ENCODE peak calls at places on chromosome X, in eight cellular contexts. One of them, this sample, is unnamed.

GRCh38 chrX:148808825-148809224 is 308.4 kb downstream of the AFF2 start:
- DNase-seq in suprapubic skin: no peak
- DNase-seq in stomach: no peak
- DNase-seq in transverse colon: no peak
- DNase-seq in breast epithelium: no peak
- DNase-seq in endothelial cell of umbilical vein: no peak
- DNase-seq in GM23338: peak; percentile 15
- DNase-seq in GM12878: no peak
- DNase-seq in this sample: no peak

GRCh38 chrX:13511557-13512330 is 57.7 kb upstream of the EGFL6 start:
- DNase-seq in suprapubic skin: no peak
- DNase-seq in stomach: no peak
- DNase-seq in transverse colon: no peak
- DNase-seq in breast epithelium: no peak
- DNase-seq in endothelial cell of umbilical vein: no peak
- DNase-seq in GM23338: no peak
- DNase-seq in GM12878: no peak
- DNase-seq in this sample: no peak

GRCh38 chrX:149720021-149720689 is 8.3 kb downstream of the MAGEA11 start:
- DNase-seq in suprapubic skin: no peak
- DNase-seq in stomach: no peak
- DNase-seq in transverse colon: peak; percentile 6
- DNase-seq in breast epithelium: no peak
- DNase-seq in endothelial cell of umbilical vein: no peak
- DNase-seq in GM23338: no peak
- DNase-seq in GM12878: no peak
- DNase-seq in this sample: no peak

GRCh38 chrX:110051559-110051958 is 48.6 kb downstream of the TMEM164 start:
- DNase-seq in suprapubic skin: no peak
- DNase-seq in stomach: no peak
- DNase-seq in transverse colon: no peak
- DNase-seq in breast epithelium: no peak
- DNase-seq in endothelial cell of umbilical vein: peak; percentile 6
- DNase-seq in GM23338: no peak
- DNase-seq in GM12878: no peak
- DNase-seq in this sample: no peak

GRCh38 chrX:70009970-70010369 is 39.8 kb downstream of the AWAT2 start:
- DNase-seq in suprapubic skin: no peak
- DNase-seq in stomach: no peak
- DNase-seq in transverse colon: no peak
- DNase-seq in breast epithelium: no peak
- DNase-seq in endothelial cell of umbilical vein: no peak
- DNase-seq in GM23338: no peak
- DNase-seq in GM12878: no peak
- DNase-seq in this sample: no peak

GRCh38 chrX:9745417-9746115 is 20.1 kb downstream of the GPR143 start:
- DNase-seq in suprapubic skin: no peak
- DNase-seq in stomach: no peak
- DNase-seq in transverse colon: no peak
- DNase-seq in breast epithelium: no peak
- DNase-seq in endothelial cell of umbilical vein: peak; percentile 95
- DNase-seq in GM23338: no peak
- DNase-seq in GM12878: no peak
- DNase-seq in this sample: no peak

GRCh38 chrX:42770566-42770965 is 7.4 kb downstream of the PPP1R2C start:
- DNase-seq in suprapubic skin: no peak
- DNase-seq in stomach: no peak
- DNase-seq in transverse colon: no peak
- DNase-seq in breast epithelium: no peak
- DNase-seq in endothelial cell of umbilical vein: no peak
- DNase-seq in GM23338: no peak
- DNase-seq in GM12878: no peak
- DNase-seq in this sample: no peak

GRCh38 chrX:41449615-41450014 is 2.5 kb downstream of the NYX start:
- DNase-seq in suprapubic skin: no peak
- DNase-seq in stomach: no peak
- DNase-seq in transverse colon: no peak
- DNase-seq in breast epithelium: no peak
- DNase-seq in endothelial cell of umbilical vein: peak; percentile 6
- DNase-seq in GM23338: no peak
- DNase-seq in GM12878: no peak
- DNase-seq in this sample: no peak

GRCh38 chrX:81338924-81339323 is 137.0 kb downstream of the SH3BGRL start:
- DNase-seq in suprapubic skin: no peak
- DNase-seq in stomach: no peak
- DNase-seq in transverse colon: no peak
- DNase-seq in breast epithelium: no peak
- DNase-seq in endothelial cell of umbilical vein: no peak
- DNase-seq in GM23338: no peak
- DNase-seq in GM12878: no peak
- DNase-seq in this sample: no peak

GRCh38 chrX:132207996-132208395 is 11.3 kb downstream of the RAP2C start:
- DNase-seq in suprapubic skin: no peak
- DNase-seq in stomach: no peak
- DNase-seq in transverse colon: no peak
- DNase-seq in breast epithelium: no peak
- DNase-seq in endothelial cell of umbilical vein: no peak
- DNase-seq in GM23338: no peak
- DNase-seq in GM12878: no peak
- DNase-seq in this sample: no peak

GRCh38 chrX:114221445-114221844 is 362.4 kb upstream of the HTR2C start:
- DNase-seq in suprapubic skin: no peak
- DNase-seq in stomach: no peak
- DNase-seq in transverse colon: no peak
- DNase-seq in breast epithelium: no peak
- DNase-seq in endothelial cell of umbilical vein: no peak
- DNase-seq in GM23338: no peak
- DNase-seq in GM12878: no peak
- DNase-seq in this sample: no peak

GRCh38 chrX:68146054-68146453 is 287.2 kb downstream of the OPHN1 start:
- DNase-seq in suprapubic skin: no peak
- DNase-seq in stomach: no peak
- DNase-seq in transverse colon: no peak
- DNase-seq in breast epithelium: no peak
- DNase-seq in endothelial cell of umbilical vein: peak; percentile 41
- DNase-seq in GM23338: peak; percentile 35
- DNase-seq in GM12878: no peak
- DNase-seq in this sample: no peak

DNA sequence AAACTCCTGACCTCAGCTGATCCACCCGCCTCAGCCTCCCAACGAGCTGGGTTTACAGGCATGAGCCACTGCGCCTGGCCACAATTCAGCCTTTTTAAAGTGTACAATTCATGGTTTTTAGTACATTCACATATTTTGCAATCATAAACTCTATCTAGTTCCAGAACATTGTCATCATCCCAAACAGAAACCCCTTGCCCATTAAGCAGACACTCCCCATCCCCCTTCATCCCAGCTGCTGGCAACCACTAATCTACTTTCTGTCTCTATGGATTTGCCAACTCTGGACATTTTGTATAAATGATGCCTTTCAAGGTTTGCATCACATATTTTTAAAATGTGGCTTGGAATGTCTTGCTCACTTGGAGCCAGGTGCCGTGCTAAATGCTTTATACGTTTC is 4.5 kb downstream of the CD99L2 start:
- DNase-seq in suprapubic skin: no peak
- DNase-seq in stomach: no peak
- DNase-seq in transverse colon: no peak
- DNase-seq in breast epithelium: no peak
- DNase-seq in endothelial cell of umbilical vein: no peak
- DNase-seq in GM23338: no peak
- DNase-seq in GM12878: no peak
- DNase-seq in this sample: no peak
- TF ChIP-seq POLR2AphosphoS5 in suprapubic skin: no peak
- TF ChIP-seq POLR2AphosphoS5 in stomach: no peak
- TF ChIP-seq POLR2AphosphoS5 in transverse colon: no peak
- TF ChIP-seq POLR2AphosphoS5 in breast epithelium: no peak
- TF ChIP-seq POLR2AphosphoS5 in endothelial cell of umbilical vein: no peak
- TF ChIP-seq POLR2AphosphoS5 in GM23338: no peak
- TF ChIP-seq POLR2AphosphoS5 in GM12878: no peak
- TF ChIP-seq POLR2AphosphoS5 in this sample: no peak

GRCh38 chrX:123481908-123482873 is 250.7 kb downstream of the THOC2 start:
- DNase-seq in suprapubic skin: no peak
- DNase-seq in stomach: no peak
- DNase-seq in transverse colon: no peak
- DNase-seq in breast epithelium: no peak
- DNase-seq in endothelial cell of umbilical vein: no peak
- DNase-seq in GM23338: peak; percentile 35
- DNase-seq in GM12878: no peak
- DNase-seq in this sample: no peak
- TF ChIP-seq POLR2AphosphoS5 in suprapubic skin: no peak
- TF ChIP-seq POLR2AphosphoS5 in stomach: no peak
- TF ChIP-seq POLR2AphosphoS5 in transverse colon: no peak
- TF ChIP-seq POLR2AphosphoS5 in breast epithelium: no peak
- TF ChIP-seq POLR2AphosphoS5 in endothelial cell of umbilical vein: no peak
- TF ChIP-seq POLR2AphosphoS5 in GM23338: no peak
- TF ChIP-seq POLR2AphosphoS5 in GM12878: no peak
- TF ChIP-seq POLR2AphosphoS5 in this sample: no peak

GRCh38 chrX:40152706-40153334 is 55.1 kb upstream of the BCOR start:
- DNase-seq in suprapubic skin: no peak
- DNase-seq in stomach: peak; percentile 81
- DNase-seq in transverse colon: peak; percentile 52
- DNase-seq in breast epithelium: no peak
- DNase-seq in endothelial cell of umbilical vein: no peak
- DNase-seq in GM23338: peak; percentile 33
- DNase-seq in GM12878: no peak
- DNase-seq in this sample: peak; percentile 52
- TF ChIP-seq POLR2AphosphoS5 in suprapubic skin: no peak
- TF ChIP-seq POLR2AphosphoS5 in stomach: peak; percentile 43
- TF ChIP-seq POLR2AphosphoS5 in transverse colon: no peak
- TF ChIP-seq POLR2AphosphoS5 in breast epithelium: no peak
- TF ChIP-seq POLR2AphosphoS5 in endothelial cell of umbilical vein: no peak
- TF ChIP-seq POLR2AphosphoS5 in GM23338: no peak
- TF ChIP-seq POLR2AphosphoS5 in GM12878: no peak
- TF ChIP-seq POLR2AphosphoS5 in this sample: no peak

DNA sequence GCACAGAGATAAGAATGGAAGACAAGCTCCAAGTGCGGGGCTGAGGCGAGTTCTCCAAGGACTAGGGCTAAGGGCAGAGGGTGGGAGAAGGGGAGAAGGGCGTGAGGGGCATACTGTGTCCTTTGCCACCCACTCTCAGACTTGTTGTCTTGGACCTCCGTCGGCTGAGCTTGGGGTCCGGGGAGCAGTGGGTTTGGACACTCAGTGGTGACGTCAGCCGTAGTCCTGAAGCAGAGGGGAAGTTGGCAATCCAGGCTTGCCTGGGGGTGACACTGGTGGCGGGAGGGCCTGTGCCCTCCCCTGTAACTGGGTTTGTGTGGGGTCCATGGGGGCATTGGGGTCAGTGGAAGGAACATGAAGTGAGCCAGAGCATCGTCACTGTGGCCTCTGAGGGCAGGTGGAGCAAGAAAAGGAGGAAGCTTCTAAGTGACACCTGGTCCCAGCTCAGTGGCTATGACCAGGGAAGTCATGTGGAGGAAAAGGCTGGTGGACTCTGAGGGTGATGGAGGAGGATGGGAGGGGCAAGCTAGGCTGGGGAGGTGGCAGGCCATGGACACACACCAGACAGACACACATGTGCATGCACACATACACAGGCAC is 17.6 kb downstream of the CD99 start:
- DNase-seq in suprapubic skin: no peak
- DNase-seq in stomach: no peak
- DNase-seq in transverse colon: no peak
- DNase-seq in breast epithelium: no peak
- DNase-seq in endothelial cell of umbilical vein: no peak
- DNase-seq in GM23338: no peak
- DNase-seq in GM12878: no peak
- DNase-seq in this sample: no peak
- TF ChIP-seq POLR2AphosphoS5 in suprapubic skin: no peak
- TF ChIP-seq POLR2AphosphoS5 in stomach: no peak
- TF ChIP-seq POLR2AphosphoS5 in transverse colon: no peak
- TF ChIP-seq POLR2AphosphoS5 in breast epithelium: no peak
- TF ChIP-seq POLR2AphosphoS5 in endothelial cell of umbilical vein: no peak
- TF ChIP-seq POLR2AphosphoS5 in GM23338: no peak
- TF ChIP-seq POLR2AphosphoS5 in GM12878: no peak
- TF ChIP-seq POLR2AphosphoS5 in this sample: no peak

GRCh38 chrX:37993857-37994619 is 12.3 kb upstream of the SYTL5 start:
- DNase-seq in suprapubic skin: no peak
- DNase-seq in stomach: peak; percentile 74
- DNase-seq in transverse colon: peak; percentile 68
- DNase-seq in breast epithelium: no peak
- DNase-seq in endothelial cell of umbilical vein: no peak
- DNase-seq in GM23338: peak; percentile 97
- DNase-seq in GM12878: peak; percentile 30
- DNase-seq in this sample: peak; percentile 5
- TF ChIP-seq POLR2AphosphoS5 in suprapubic skin: no peak
- TF ChIP-seq POLR2AphosphoS5 in stomach: peak; percentile 24
- TF ChIP-seq POLR2AphosphoS5 in transverse colon: no peak
- TF ChIP-seq POLR2AphosphoS5 in breast epithelium: no peak
- TF ChIP-seq POLR2AphosphoS5 in endothelial cell of umbilical vein: no peak
- TF ChIP-seq POLR2AphosphoS5 in GM23338: no peak
- TF ChIP-seq POLR2AphosphoS5 in GM12878: no peak
- TF ChIP-seq POLR2AphosphoS5 in this sample: no peak

GRCh38 chrX:7927259-7928167 is at the start of gene PNPLA4:
- DNase-seq in suprapubic skin: peak; percentile 82
- DNase-seq in stomach: peak; percentile 93
- DNase-seq in transverse colon: peak; percentile 93
- DNase-seq in breast epithelium: peak; percentile 84
- DNase-seq in endothelial cell of umbilical vein: peak; percentile 73
- DNase-seq in GM23338: peak; percentile 80
- DNase-seq in GM12878: peak; percentile 86
- DNase-seq in this sample: peak; percentile 74
- TF ChIP-seq POLR2AphosphoS5 in suprapubic skin: no peak
- TF ChIP-seq POLR2AphosphoS5 in stomach: peak; percentile 80
- TF ChIP-seq POLR2AphosphoS5 in transverse colon: peak; percentile 46
- TF ChIP-seq POLR2AphosphoS5 in breast epithelium: peak; percentile 76
- TF ChIP-seq POLR2AphosphoS5 in endothelial cell of umbilical vein: no peak
- TF ChIP-seq POLR2AphosphoS5 in GM23338: peak; percentile 49
- TF ChIP-seq POLR2AphosphoS5 in GM12878: peak; percentile 98
- TF ChIP-seq POLR2AphosphoS5 in this sample: peak; percentile 71

GRCh38 chrX:19848110-19848509 is 39.3 kb downstream of the SH3KBP1 start:
- DNase-seq in suprapubic skin: no peak
- DNase-seq in stomach: no peak
- DNase-seq in transverse colon: no peak
- DNase-seq in breast epithelium: no peak
- DNase-seq in endothelial cell of umbilical vein: no peak
- DNase-seq in GM23338: no peak
- DNase-seq in GM12878: no peak
- DNase-seq in this sample: no peak

GRCh38 chrX:19840899-19841648 is 46.3 kb downstream of the SH3KBP1 start:
- DNase-seq in suprapubic skin: no peak
- DNase-seq in stomach: no peak
- DNase-seq in transverse colon: no peak
- DNase-seq in breast epithelium: no peak
- DNase-seq in endothelial cell of umbilical vein: no peak
- DNase-seq in GM23338: peak; percentile 71
- DNase-seq in GM12878: peak; percentile 64
- DNase-seq in this sample: no peak

GRCh38 chrX:19846995-19847790 is 40.2 kb downstream of the SH3KBP1 start:
- DNase-seq in suprapubic skin: no peak
- DNase-seq in stomach: no peak
- DNase-seq in transverse colon: no peak
- DNase-seq in breast epithelium: no peak
- DNase-seq in endothelial cell of umbilical vein: peak; percentile 38
- DNase-seq in GM23338: peak; percentile 30
- DNase-seq in GM12878: no peak
- DNase-seq in this sample: no peak

GRCh38 chrX:19839770-19840254 is 47.6 kb downstream of the SH3KBP1 start:
- DNase-seq in suprapubic skin: no peak
- DNase-seq in stomach: no peak
- DNase-seq in transverse colon: no peak
- DNase-seq in breast epithelium: no peak
- DNase-seq in endothelial cell of umbilical vein: no peak
- DNase-seq in GM23338: no peak
- DNase-seq in GM12878: peak; percentile 64
- DNase-seq in this sample: no peak

GRCh38 chrX:19842542-19842941 is 44.9 kb downstream of the SH3KBP1 start:
- DNase-seq in suprapubic skin: no peak
- DNase-seq in stomach: no peak
- DNase-seq in transverse colon: no peak
- DNase-seq in breast epithelium: no peak
- DNase-seq in endothelial cell of umbilical vein: no peak
- DNase-seq in GM23338: no peak
- DNase-seq in GM12878: no peak
- DNase-seq in this sample: no peak
- TF ChIP-seq POLR2AphosphoS5 in suprapubic skin: no peak
- TF ChIP-seq POLR2AphosphoS5 in stomach: no peak
- TF ChIP-seq POLR2AphosphoS5 in transverse colon: no peak
- TF ChIP-seq POLR2AphosphoS5 in breast epithelium: no peak
- TF ChIP-seq POLR2AphosphoS5 in endothelial cell of umbilical vein: no peak
- TF ChIP-seq POLR2AphosphoS5 in GM23338: no peak
- TF ChIP-seq POLR2AphosphoS5 in GM12878: no peak
- TF ChIP-seq POLR2AphosphoS5 in this sample: no peak

This sample was measured in prostate gland.